ENCODE peak calls at places on chromosomes 5 and 9, in seven cellular contexts. F, D, I, Q, J, P and C are unnamed samples.

GRCh38 chr9:131727184-131727785 is 12.6 kb downstream of the RAPGEF1 start:
- DNase-seq in F (peak; percentile 68), D (peak; percentile 91), I (no peak), Q (no peak), J (no peak), P (no peak), C (no peak)

GRCh38 chr5:35477321-35477720 is 140.3 kb upstream of the SPEF2 start:
- DNase-seq in F (no peak), D (no peak), I (no peak), Q (no peak), J (no peak), P (no peak), C (no peak)

GRCh38 chr9:27447036-27447700 is 76.9 kb upstream of the IFNK start:
- DNase-seq in F (no peak), D (peak; percentile 24), I (no peak), Q (no peak), J (no peak), P (no peak), C (no peak)

GRCh38 chr9:96858018-96858573 is 3.8 kb upstream of the ZNF782 start:
- DNase-seq in F (peak; percentile 87), D (peak; percentile 76), I (no peak), Q (no peak), J (peak; percentile 23), P (no peak), C (no peak)

GRCh38 chr5:68396722-68397121 is 181.2 kb downstream of the PIK3R1 start:
- DNase-seq in F (no peak), D (peak; percentile 22), I (no peak), Q (no peak), J (no peak), P (no peak), C (no peak)

GRCh38 chr5:142368529-142368928 is 43.7 kb upstream of the SPRY4 start:
- DNase-seq in F (no peak), D (no peak), I (no peak), Q (no peak), J (no peak), P (no peak), C (no peak)

GRCh38 chr5:163106098-163106497 is 331.3 kb upstream of the CCNG1 start:
- DNase-seq in F (no peak), D (peak; percentile 17), I (no peak), Q (no peak), J (no peak), P (no peak), C (no peak)

GRCh38 chr5:110441035-110441434 is 285.4 kb downstream of the TMEM232 start:
- DNase-seq in F (peak; percentile 37), D (peak; percentile 46), I (peak; percentile 15), Q (peak; percentile 19), J (peak; percentile 21), P (no peak), C (peak; percentile 22)

GRCh38 chr5:173234129-173234793 is 745 bp downstream of the NKX2-5 start:
- DNase-seq in F (no peak), D (no peak), I (no peak), Q (no peak), J (no peak), P (no peak), C (no peak)

GRCh38 chr5:65209341-65209740 is 272.4 kb downstream of the ADAMTS6 start:
- DNase-seq in F (peak; percentile 96), D (peak; percentile 89), I (peak; percentile 27), Q (peak; percentile 79), J (peak; percentile 85), P (no peak), C (peak; percentile 51)

GRCh38 chr9:16150938-16151650 is 598.3 kb downstream of the CCDC171 start:
- DNase-seq in F (no peak), D (no peak), I (no peak), Q (no peak), J (no peak), P (no peak), C (no peak)

GRCh38 chr9:106868565-106868964 is 5.6 kb downstream of the ZNF462 start:
- DNase-seq in F (peak; percentile 27), D (peak; percentile 36), I (no peak), Q (no peak), J (no peak), P (no peak), C (no peak)

GRCh38 chr9:114588671-114589526 is 1.3 kb downstream of the ATP6V1G1 start:
- DNase-seq in F (peak; percentile 53), D (peak; percentile 70), I (peak; percentile 59), Q (no peak), J (no peak), P (no peak), C (no peak)

GRCh38 chr5:142680605-142681259 is 5.2 kb downstream of the FGF1 start:
- DNase-seq in F (peak; percentile 59), D (peak; percentile 99), I (peak; percentile 43), Q (no peak), J (no peak), P (no peak), C (peak; percentile 67)

GRCh38 chr5:97229196-97229595 is 46.1 kb upstream of the RIOK2 start:
- DNase-seq in F (no peak), D (peak; percentile 77), I (no peak), Q (no peak), J (no peak), P (no peak), C (no peak)

GRCh38 chr9:95845751-95846150 is 29.7 kb upstream of the ERCC6L2 start:
- DNase-seq in F (no peak), D (no peak), I (no peak), Q (no peak), J (no peak), P (no peak), C (no peak)

GRCh38 chr9:85740821-85741111 is 988 bp downstream of the AGTPBP1 start:
- DNase-seq in F (peak; percentile 20), D (no peak), I (peak; percentile 11), Q (no peak), J (no peak), P (no peak), C (no peak)

GRCh38 chr9:132697230-132697629 is 27.0 kb downstream of the GTF3C4 start:
- DNase-seq in F (no peak), D (no peak), I (no peak), Q (no peak), J (no peak), P (no peak), C (no peak)

GRCh38 chr5:107617052-107617451 is 53.7 kb downstream of the EFNA5 start:
- DNase-seq in F (no peak), D (no peak), I (no peak), Q (no peak), J (no peak), P (no peak), C (no peak)